ENCODE peak calls at places on chromosomes 7 and 10, in five cellular contexts. L is SK-N-SH, B is suprapubic skin, T is K562, A is GM12878. D is an unnamed sample. For H3K36me3, the result is how much of the 10 kb centered on the place peaks cover.

GRCh38 chr7:5217396-5217795 is 27.4 kb downstream of the WIPI2 start:
- DNase-seq in L (no peak), A (no peak), T (no peak), B (peak), D (peak)

GRCh38 chr10:89074120-89074519 is 83.5 kb downstream of the FAS start:
- DNase-seq in B (peak), T (no peak), A (no peak), L (no peak), D (peak)

GRCh38 chr10:51224610-51225230 is 150.4 kb downstream of the PRKG1 start:
- DNase-seq in L (no peak), A (no peak), T (no peak), B (no peak), D (no peak)

GRCh38 chr10:70538195-70538520 is 59.6 kb downstream of the PALD1 start:
- DNase-seq in B (no peak), T (no peak), A (no peak), L (no peak), D (no peak)

GRCh38 chr10:9205558-9205957 is 1151.1 kb downstream of the GATA3 start:
- DNase-seq in L (no peak), T (no peak), B (no peak), A (no peak), D (no peak)

GRCh38 chr10:127151981-127152699 is 44.3 kb downstream of the INSYN2A start:
- DNase-seq in A (no peak), L (no peak), B (no peak), T (no peak), D (no peak)

GRCh38 chr10:5456563-5456962 is 42.8 kb downstream of the CALML5 start:
- DNase-seq in B (no peak), T (no peak), L (no peak), A (no peak), D (no peak)

GRCh38 chr10:69045441-69046300 is 42.2 kb upstream of the SRGN start:
- DNase-seq in L (no peak), T (no peak), A (peak), B (no peak), D (no peak)

GRCh38 chr7:43465581-43466554 is 117.0 kb upstream of the STK17A start:
- DNase-seq in T (no peak), A (no peak), B (no peak), L (peak), D (no peak)

GRCh38 chr7:98930921-98931320 is 52.6 kb downstream of the TRRAP start:
- DNase-seq in A (peak), B (no peak), T (no peak), L (no peak), D (no peak)

GRCh38 chr7:95511716-95512260 is 26.0 kb downstream of the ASB4 start:
- DNase-seq in L (peak), B (peak), A (no peak), T (peak), D (peak)

GRCh38 chr7:155358948-155359712 is 61.5 kb downstream of the INSIG1 start:
- DNase-seq in T (no peak), L (no peak), A (no peak), B (peak), D (no peak)

GRCh38 chr7:69457912-69458491 is 140.3 kb upstream of the AUTS2 start:
- DNase-seq in B (no peak), L (no peak), A (no peak), T (no peak), D (no peak)

GRCh38 chr10:89369142-89370105 is 8.4 kb upstream of the IFIT1B start:
- DNase-seq in B (no peak), L (peak), A (no peak), T (no peak), D (no peak)

GRCh38 chr10:97503413-97503812 is 4.7 kb downstream of the UBTD1 start:
- DNase-seq in B (no peak), A (no peak), T (no peak), L (no peak), D (no peak)

GRCh38 chr7:132218876-132219275 is 357.4 kb downstream of the PLXNA4 start:
- DNase-seq in L (no peak), B (no peak), A (no peak), T (no peak), D (peak)

GRCh38 chr10:133087679-133088523 is at the start of gene ADGRA1:
- DNase-seq in T (peak), L (peak), B (no peak), A (no peak), D (no peak)
- TF ChIP-seq EP300 in T (no peak), L (no peak), B (no peak), A (no peak), D (no peak)

GRCh38 chr10:103602028-103602851 is 108.7 kb downstream of the NEURL1 start:
- DNase-seq in B (no peak), A (no peak), L (peak), T (no peak), D (no peak)

GRCh38 chr10:103609231-103610082 is 116.0 kb downstream of the NEURL1 start:
- DNase-seq in B (no peak), L (no peak), A (no peak), T (no peak), D (no peak)

GRCh38 chr10:103602852-103603155 is 109.3 kb downstream of the NEURL1 start:
- DNase-seq in B (no peak), L (no peak), A (no peak), T (no peak), D (no peak)

GRCh38 chr10:103603382-103603781 is 109.9 kb downstream of the NEURL1 start:
- DNase-seq in L (peak), T (no peak), A (no peak), B (no peak), D (no peak)

DNA sequence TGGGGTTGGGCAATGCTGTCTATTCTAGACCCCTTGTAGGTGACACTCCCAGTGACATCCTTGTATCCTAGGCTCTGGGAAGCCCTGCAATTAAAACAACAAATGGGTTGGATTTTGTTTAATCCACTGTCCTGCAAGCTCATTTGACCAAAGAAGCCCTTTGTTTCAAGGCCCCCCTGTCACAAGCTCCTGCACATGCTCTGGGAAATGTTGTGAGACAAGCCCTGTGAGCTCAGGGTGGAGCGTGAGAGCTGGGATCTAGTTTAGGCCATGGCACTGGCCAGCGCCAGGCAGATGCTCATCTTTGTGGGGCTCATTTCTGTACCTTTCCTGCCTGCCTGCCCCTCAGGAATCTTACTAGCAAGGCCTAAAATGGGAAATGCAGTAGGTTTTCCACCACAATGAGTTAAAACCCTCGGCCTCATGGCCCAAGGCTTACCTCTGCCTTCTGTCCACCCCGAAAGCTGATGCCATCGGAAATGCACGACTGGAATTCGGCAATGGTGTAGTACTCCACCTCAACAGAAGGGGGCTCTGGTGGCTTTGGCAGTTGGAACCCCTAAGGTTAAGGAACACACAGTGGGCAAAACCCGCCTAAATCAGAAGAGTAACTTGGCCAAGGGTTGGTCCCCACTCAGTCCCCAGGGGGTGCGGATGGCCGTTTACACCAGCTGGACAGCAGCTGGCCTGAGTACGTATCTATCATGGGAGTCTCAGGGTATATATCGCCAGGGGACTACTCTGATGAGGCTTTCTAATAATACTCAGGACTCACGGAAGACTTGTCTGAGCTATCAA is 112.1 kb downstream of the NEURL1 start:
- DNase-seq in T (peak), L (peak), B (no peak), A (no peak), D (peak)
- H3K36me3 ChIP-seq in T (under half), L (under half), B (half or more), A (under half), D (half or more)

DNA sequence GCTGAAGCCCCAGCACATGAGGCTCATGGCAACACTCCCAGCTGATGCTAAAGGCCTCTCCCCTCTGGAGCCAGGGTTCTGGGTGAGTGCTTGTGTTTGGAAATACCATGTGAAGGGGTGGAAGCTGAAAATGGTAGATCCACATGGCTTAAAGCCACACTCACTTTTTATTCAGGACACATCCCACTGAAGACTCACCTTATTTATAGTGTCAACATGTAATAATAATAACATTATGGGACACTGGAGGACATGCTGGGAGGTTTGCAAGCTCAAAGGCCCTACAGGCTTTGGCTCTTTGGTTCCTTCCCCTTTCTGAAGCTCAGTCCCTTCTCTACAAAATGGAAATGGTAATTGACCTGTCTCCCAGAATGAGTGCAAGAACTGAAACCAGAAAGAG is 318.0 kb downstream of the GRID1 start:
- DNase-seq in L (no peak), T (no peak), A (no peak), B (peak), D (no peak)
- TF ChIP-seq POLR2AphosphoS5 in L (no peak), T (no peak), A (no peak), B (no peak), D (no peak)

GRCh38 chr7:28867181-28867580 is 90.9 kb downstream of the TRIL start:
- DNase-seq in T (no peak), L (no peak), A (no peak), B (no peak), D (no peak)

GRCh38 chr7:28871083-28871482 is 87.0 kb downstream of the TRIL start:
- DNase-seq in B (no peak), T (no peak), L (no peak), A (no peak), D (no peak)

GRCh38 chr7:28868700-28869099 is 89.4 kb downstream of the TRIL start:
- DNase-seq in A (no peak), T (no peak), L (no peak), B (no peak), D (no peak)

GRCh38 chr7:28873410-28873809 is 84.7 kb downstream of the TRIL start:
- DNase-seq in A (no peak), L (no peak), T (no peak), B (no peak), D (no peak)

DNA sequence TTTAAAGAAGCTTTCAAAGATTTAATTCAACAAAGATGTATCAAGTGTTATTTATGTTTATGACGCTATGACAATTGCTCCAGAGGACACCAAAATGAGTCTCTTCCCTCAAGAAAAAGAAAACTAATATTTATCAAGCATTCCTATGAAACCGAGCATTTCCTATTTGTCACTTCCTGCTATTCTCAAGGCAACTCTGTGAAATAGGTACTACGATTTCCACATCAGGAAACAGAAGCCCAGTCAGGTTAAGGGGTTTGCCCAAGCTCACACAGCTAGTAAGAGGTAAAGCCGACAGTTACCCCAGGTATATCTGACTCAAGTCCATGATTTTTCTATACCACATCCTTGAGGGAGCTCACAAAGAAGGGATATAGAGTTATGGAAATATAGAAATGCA is 85.9 kb downstream of the TRIL start:
- DNase-seq in A (no peak), T (no peak), B (no peak), L (no peak), D (no peak)
- TF ChIP-seq EP300 in A (no peak), T (no peak), B (no peak), L (no peak), D (no peak)

GRCh38 chr7:29940199-29940598 is 49.4 kb downstream of the SCRN1 start:
- DNase-seq in L (no peak), B (no peak), T (no peak), A (no peak), D (no peak)
- H3K36me3 ChIP-seq in L (half or more), B (half or more), T (under half), A (under half), D (half or more)

GRCh38 chr7:139752600-139752999 is 25.2 kb downstream of the HIPK2 start:
- DNase-seq in B (no peak), A (no peak), L (no peak), T (no peak), D (no peak)
- TF ChIP-seq POLR2AphosphoS5 in B (no peak), A (no peak), L (no peak), T (no peak), D (no peak)

GRCh38 chr7:52135403-52135802 is 818.8 kb upstream of the COBL start:
- DNase-seq in B (no peak), T (no peak), L (no peak), A (no peak), D (no peak)

GRCh38 chr7:52143219-52143618 is 826.6 kb upstream of the COBL start:
- DNase-seq in B (no peak), T (no peak), L (no peak), A (no peak), D (no peak)

GRCh38 chr7:52140848-52141247 is 824.2 kb upstream of the COBL start:
- DNase-seq in L (no peak), A (no peak), T (no peak), B (no peak), D (no peak)
- TF ChIP-seq EP300 in L (no peak), A (no peak), T (no peak), B (no peak), D (no peak)

GRCh38 chr7:73547841-73548240 is 9.6 kb downstream of the BCL7B start:
- DNase-seq in T (no peak), B (no peak), L (no peak), A (no peak), D (no peak)
- H3K36me3 ChIP-seq in T (half or more), B (under half), L (under half), A (under half), D (under half)

DNA sequence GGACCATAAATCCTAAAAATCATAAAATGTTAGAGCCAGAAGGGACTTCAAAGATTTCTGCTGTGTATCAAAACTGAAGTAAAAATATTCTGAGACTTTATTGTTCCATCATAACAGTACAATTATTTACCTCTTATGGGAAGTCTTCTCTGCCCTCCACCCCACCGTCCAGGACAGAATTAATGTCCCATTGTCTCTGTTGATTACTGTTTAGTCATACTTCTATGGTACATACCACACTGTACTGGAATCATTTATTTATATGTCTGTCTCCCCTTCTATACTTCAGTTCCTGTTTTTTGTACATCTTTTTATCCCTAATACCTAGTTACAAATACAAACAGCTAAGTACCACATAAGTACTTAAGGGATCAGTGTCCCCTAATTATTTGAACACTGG is 91.4 kb upstream of the CAPZA2 start:
- DNase-seq in B (no peak), A (no peak), T (no peak), L (no peak), D (no peak)
- TF ChIP-seq POLR2AphosphoS5 in B (no peak), A (no peak), T (no peak), L (no peak), D (no peak)

GRCh38 chr7:23662983-23663313 is 17.1 kb upstream of the FAM221A start:
- DNase-seq in A (no peak), B (no peak), T (no peak), L (no peak), D (no peak)
- TF ChIP-seq EP300 in A (no peak), B (no peak), T (no peak), L (no peak), D (no peak)